ENCODE peak calls at places on chromosomes 13 and 19, in ten cellular contexts. I is NCI-H187 treated with DMSO at 0.1 percent for 48 hours; L is activated CD4-positive, alpha-beta T cell treated with anti-CD3 and anti-CD28 coated beads, Interleukin-2, amount 50 U/mL, for 48 hours; X is left ventricle myocardium superior; K is DMS153; H is activated naive CD4-positive, alpha-beta T cell treated with anti-CD3 and anti-CD28 coated beads for 36 hours; J is stimulated activated CD8-positive, alpha-beta memory T cell treated with anti-CD3 and anti-CD28 coated beads, Interleukin-15, amount 100 ng/mL, for 4 hours; Y is GM23338; M is amniotic stem cell; D is cardiac muscle cell. Z is an unnamed sample.

GRCh38 chr13:76976488-76976887 is 15.4 kb upstream of the CLN5 start:
- DNase-seq in I (no peak), L (no peak), X (no peak), K (peak; percentile 29), H (no peak), J (no peak), Y (no peak), M (no peak), D (no peak), Z (no peak)

GRCh38 chr19:17475541-17476115 is 5.3 kb downstream of the SLC27A1 start:
- DNase-seq in I (no peak), L (no peak), X (peak; percentile 85), K (no peak), H (no peak), J (no peak), Y (no peak), M (no peak), D (peak; percentile 72), Z (peak; percentile 90)

GRCh38 chr19:45716314-45717130 is 14.2 kb downstream of the FBXO46 start:
- DNase-seq in I (no peak), L (peak; percentile 38), X (no peak), K (no peak), H (peak; percentile 29), J (no peak), Y (peak; percentile 61), M (no peak), D (peak; percentile 46), Z (peak; percentile 56)

GRCh38 chr13:46134961-46135522 is 30.2 kb upstream of the CPB2 start:
- DNase-seq in I (peak; percentile 40), L (no peak), X (no peak), K (peak; percentile 87), H (no peak), J (no peak), Y (peak; percentile 65), M (no peak), D (no peak), Z (peak; percentile 87)

GRCh38 chr13:60112771-60113170 is 51.0 kb downstream of the DIAPH3 start:
- DNase-seq in I (no peak), L (no peak), X (no peak), K (no peak), H (no peak), J (no peak), Y (no peak), M (peak; percentile 7), D (peak; percentile 19), Z (no peak)

GRCh38 chr19:55112781-55113569 is 4.5 kb downstream of the PPP1R12C start:
- DNase-seq in I (no peak), L (no peak), X (no peak), K (no peak), H (no peak), J (no peak), Y (peak; percentile 76), M (no peak), D (no peak), Z (no peak)

GRCh38 chr19:49512970-49513745 is 697 bp downstream of the FCGRT start:
- DNase-seq in I (no peak), L (peak; percentile 49), X (peak; percentile 83), K (no peak), H (peak; percentile 42), J (no peak), Y (peak; percentile 88), M (no peak), D (no peak), Z (no peak)

GRCh38 chr13:28401303-28402056 is 93.4 kb downstream of the FLT1 start:
- DNase-seq in I (no peak), L (no peak), X (no peak), K (no peak), H (no peak), J (no peak), Y (no peak), M (no peak), D (peak; percentile 89), Z (no peak)

GRCh38 chr19:35457173-35457572 is 9.1 kb downstream of the FFAR2 start:
- DNase-seq in I (no peak), L (no peak), X (no peak), K (no peak), H (no peak), J (no peak), Y (no peak), M (no peak), D (no peak), Z (no peak)

GRCh38 chr13:43058318-43058674 is 34.9 kb downstream of the DNAJC15 start:
- DNase-seq in I (no peak), L (peak; percentile 44), X (no peak), K (peak; percentile 74), H (peak; percentile 14), J (no peak), Y (no peak), M (no peak), D (peak; percentile 66), Z (no peak)

GRCh38 chr13:106096661-106097092 is 438.8 kb downstream of the EFNB2 start:
- DNase-seq in I (no peak), L (no peak), X (no peak), K (peak; percentile 66), H (no peak), J (no peak), Y (no peak), M (no peak), D (no peak), Z (peak; percentile 54)

GRCh38 chr19:42528354-42529247 is at the start of gene CEACAM1:
- DNase-seq in I (no peak), L (peak; percentile 66), X (no peak), K (peak; percentile 49), H (peak; percentile 85), J (peak; percentile 3), Y (no peak), M (no peak), D (peak; percentile 53), Z (peak; percentile 86)

Z was measured in prostate gland.